ENCODE peak calls at places on chromosomes 5 and 9, in eight cellular contexts. M is HCT116, U is endothelial cell of umbilical vein, B is uterus, S is IMR-90, G is tibial nerve, V is heart left ventricle, Z is suprapubic skin. E is an unnamed sample.

GRCh38 chr9:91775011-91775707 is 174.9 kb downstream of the ROR2 start:
- DNase-seq in M (peak; percentile 31), U (peak; percentile 36), B (peak; percentile 74), S (peak; percentile 58), G (peak; percentile 34), V (peak; percentile 61), Z (no peak), E (peak; percentile 62)

GRCh38 chr9:21056931-21057330 is 20.8 kb downstream of the IFNB1 start:
- DNase-seq in M (no peak), U (no peak), B (no peak), S (peak; percentile 49), G (no peak), V (no peak), Z (no peak), E (no peak)

GRCh38 chr5:29113516-29113915 is 2075.1 kb upstream of the CDH9 start:
- DNase-seq in M (no peak), U (no peak), B (no peak), S (no peak), G (no peak), V (no peak), Z (no peak), E (no peak)

GRCh38 chr5:33685873-33686550 is 205.8 kb downstream of the ADAMTS12 start:
- DNase-seq in M (no peak), U (no peak), B (no peak), S (no peak), G (no peak), V (no peak), Z (no peak), E (no peak)

GRCh38 chr5:164375051-164375450 is 869.6 kb downstream of the MAT2B start:
- DNase-seq in M (no peak), U (no peak), B (no peak), S (peak; percentile 19), G (no peak), V (no peak), Z (no peak), E (no peak)

GRCh38 chr9:34047864-34048729 is 590 bp downstream of the UBAP2 start:
- DNase-seq in M (peak; percentile 6), U (no peak), B (peak; percentile 41), S (no peak), G (no peak), V (peak; percentile 47), Z (no peak), E (no peak)

GRCh38 chr9:97315550-97315949 is 8.1 kb downstream of the CCDC180 start:
- DNase-seq in M (no peak), U (no peak), B (no peak), S (peak; percentile 33), G (no peak), V (no peak), Z (no peak), E (no peak)

GRCh38 chr5:157748740-157749461 is 5.4 kb downstream of the LSM11 start:
- DNase-seq in M (no peak), U (no peak), B (peak; percentile 67), S (peak; percentile 93), G (no peak), V (no peak), Z (no peak), E (no peak)

GRCh38 chr5:146675700-146676099 is 159.7 kb upstream of the GPR151 start:
- DNase-seq in M (no peak), U (no peak), B (no peak), S (no peak), G (no peak), V (no peak), Z (no peak), E (no peak)

GRCh38 chr9:1332161-1332560 is 282.0 kb downstream of the DMRT2 start:
- DNase-seq in M (no peak), U (no peak), B (no peak), S (no peak), G (no peak), V (no peak), Z (no peak), E (no peak)

GRCh38 chr5:95959051-95959963 is 2.3 kb downstream of the ELL2 start:
- DNase-seq in M (no peak), U (peak; percentile 41), B (no peak), S (peak; percentile 33), G (no peak), V (no peak), Z (no peak), E (no peak)

GRCh38 chr5:159933531-159934485 is 17.5 kb downstream of the ADRA1B start:
- DNase-seq in M (no peak), U (no peak), B (no peak), S (peak; percentile 6), G (no peak), V (no peak), Z (no peak), E (no peak)

GRCh38 chr5:158976035-158976434 is 123.7 kb downstream of the EBF1 start:
- DNase-seq in M (no peak), U (peak; percentile 71), B (no peak), S (peak; percentile 88), G (no peak), V (no peak), Z (no peak), E (no peak)

GRCh38 chr9:138075961-138076649 is 198.5 kb downstream of the CACNA1B start:
- DNase-seq in M (no peak), U (no peak), B (no peak), S (no peak), G (no peak), V (no peak), Z (peak; percentile 67), E (no peak)

GRCh38 chr9:98933185-98933584 is 10.5 kb upstream of the COL15A1 start:
- DNase-seq in M (no peak), U (no peak), B (no peak), S (no peak), G (no peak), V (no peak), Z (no peak), E (no peak)

GRCh38 chr5:154977409-154977808 is 36.1 kb upstream of the KIF4B start:
- DNase-seq in M (no peak), U (no peak), B (no peak), S (peak; percentile 47), G (no peak), V (no peak), Z (no peak), E (no peak)

GRCh38 chr9:135338546-135338945 is 141.0 kb upstream of the PPP1R26 start:
- DNase-seq in M (no peak), U (no peak), B (peak; percentile 6), S (no peak), G (no peak), V (no peak), Z (peak; percentile 62), E (no peak)

GRCh38 chr5:58334035-58334434 is 125.9 kb downstream of the PLK2 start:
- DNase-seq in M (no peak), U (no peak), B (no peak), S (no peak), G (no peak), V (no peak), Z (no peak), E (no peak)

GRCh38 chr9:135607401-135608293 is 31.7 kb downstream of the GLT6D1 start:
- DNase-seq in M (no peak), U (no peak), B (no peak), S (no peak), G (no peak), V (no peak), Z (peak; percentile 69), E (no peak)

GRCh38 chr5:140295414-140295813 is 7.5 kb downstream of the PFDN1 start:
- DNase-seq in M (no peak), U (peak; percentile 96), B (peak; percentile 71), S (peak; percentile 99), G (no peak), V (peak; percentile 71), Z (no peak), E (no peak)

GRCh38 chr5:1414311-1415058 is 30.8 kb downstream of the SLC6A3 start:
- DNase-seq in M (no peak), U (no peak), B (no peak), S (no peak), G (no peak), V (peak; percentile 12), Z (no peak), E (no peak)

DNA sequence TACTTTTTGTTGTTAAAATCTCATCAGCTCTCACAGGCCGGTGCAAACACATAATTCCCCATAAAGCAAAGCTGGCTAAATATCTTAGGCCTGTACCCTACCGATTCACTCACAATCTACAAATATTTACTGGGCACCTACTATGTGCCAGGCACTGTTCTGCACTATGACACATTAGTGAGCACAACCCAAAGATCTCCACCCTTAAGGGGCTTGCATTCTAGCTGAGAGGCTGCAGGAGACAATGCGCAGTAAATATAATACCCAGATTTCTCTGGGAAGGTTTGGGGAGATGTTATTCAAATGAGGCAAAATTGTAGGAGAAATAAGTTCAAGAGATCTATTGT is 53.7 kb downstream of the FNBP1 start:
- DNase-seq in M (no peak), U (no peak), B (no peak), S (no peak), G (no peak), V (no peak), Z (no peak), E (no peak)
- H3K4me1 ChIP-seq in M (peaks cover 36% of the 10 kb centered on the region), U (no peaks in the 10 kb centered on the region), B (no peaks in the 10 kb centered on the region), S (peaks cover 12% of the 10 kb centered on the region), G (peaks cover 31% of the 10 kb centered on the region), V (peaks cover 36% of the 10 kb centered on the region), Z (peaks cover 17% of the 10 kb centered on the region), E (peaks cover 5% of the 10 kb centered on the region)

GRCh38 chr5:88818296-88818695 is 64.7 kb downstream of the MEF2C start:
- DNase-seq in M (no peak), U (no peak), B (no peak), S (no peak), G (no peak), V (no peak), Z (no peak), E (no peak)
- TF ChIP-seq POLR2A in M (no peak), U (no peak), B (no peak), S (no peak), G (no peak), V (no peak), Z (no peak), E (no peak)

DNA sequence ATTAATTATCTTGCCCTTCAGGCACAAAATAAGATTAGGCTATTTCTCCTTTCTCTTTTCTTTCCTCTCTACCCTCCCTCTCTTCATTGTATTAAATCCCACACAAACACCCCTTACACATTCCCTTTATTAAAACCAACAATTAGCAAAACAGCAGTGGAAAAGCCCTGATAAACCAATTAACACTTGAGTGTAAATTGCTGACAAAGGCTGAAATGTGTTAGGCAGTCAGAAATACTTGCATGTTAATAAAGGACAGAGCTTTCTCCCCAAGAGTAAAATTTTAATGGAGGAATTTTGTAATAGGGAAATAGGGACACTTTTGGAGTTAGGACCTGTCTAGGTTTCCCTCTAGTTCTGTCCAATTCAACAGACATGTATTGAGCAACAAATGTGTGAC is 370.9 kb downstream of the MRPS30 start:
- DNase-seq in M (no peak), U (no peak), B (no peak), S (no peak), G (no peak), V (no peak), Z (no peak), E (no peak)
- H3K4me1 ChIP-seq in M (no peaks in the 10 kb centered on the region), U (no peaks in the 10 kb centered on the region), B (no peaks in the 10 kb centered on the region), S (no peaks in the 10 kb centered on the region), G (no peaks in the 10 kb centered on the region), V (no peaks in the 10 kb centered on the region), Z (no peaks in the 10 kb centered on the region), E (no peaks in the 10 kb centered on the region)

DNA sequence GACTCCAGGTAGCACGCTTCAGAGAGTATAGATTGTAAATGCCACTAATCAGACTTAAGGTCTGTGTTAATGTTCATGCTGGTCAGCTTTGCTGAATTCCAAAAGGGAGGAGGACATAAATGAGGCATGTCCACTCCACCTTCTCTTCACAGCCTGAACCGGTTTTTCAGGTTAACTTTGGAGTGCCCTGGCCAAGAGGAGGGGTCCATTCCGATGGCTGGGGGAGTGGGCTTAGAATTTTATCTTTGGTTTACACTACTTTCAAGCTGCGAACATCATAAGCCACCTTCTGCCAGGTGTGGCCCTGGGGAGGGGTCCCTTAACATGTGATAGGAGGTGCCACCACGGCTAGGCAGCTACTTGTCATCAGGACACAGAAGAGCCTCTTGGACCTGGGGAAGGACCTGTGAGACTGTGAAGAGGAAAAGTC is 24.2 kb downstream of the ABO start:
- DNase-seq in M (no peak), U (no peak), B (no peak), S (no peak), G (no peak), V (no peak), Z (no peak), E (no peak)
- TF ChIP-seq POLR2A in M (no peak), U (no peak), B (no peak), S (no peak), G (no peak), V (no peak), Z (no peak), E (no peak)